ENCODE peak calls at places on chromosomes 11 and 22, in seven cellular contexts. Z is K562, N is GM12891, O is HepG2, A is GM12878, G is H1, W is SK-N-SH. E is an unnamed sample.

GRCh38 chr11:18731949-18732821 is 6.2 kb upstream of the IGSF22 start:
- DNase-seq in Z (peak; percentile 67), N (peak; percentile 62), O (no peak), A (peak; percentile 24), G (no peak), W (peak; percentile 86), E (peak; percentile 56)

GRCh38 chr11:76768091-76769047 is 14.8 kb upstream of the TSKU start:
- DNase-seq in Z (no peak), N (no peak), O (peak; percentile 29), A (no peak), G (no peak), W (no peak), E (no peak)

GRCh38 chr11:10495464-10495786 is 40.4 kb downstream of the AMPD3 start:
- DNase-seq in Z (no peak), N (no peak), O (no peak), A (no peak), G (no peak), W (no peak), E (no peak)

GRCh38 chr11:112776834-112777793 is 184.1 kb upstream of the NCAM1 start:
- DNase-seq in Z (peak; percentile 21), N (no peak), O (no peak), A (no peak), G (no peak), W (peak; percentile 84), E (no peak)

GRCh38 chr11:9461760-9462134 is 935 bp downstream of the ZNF143 start:
- DNase-seq in Z (peak; percentile 34), N (no peak), O (peak; percentile 12), A (no peak), G (no peak), W (peak; percentile 11), E (no peak)

GRCh38 chr11:64118871-64119495 is 46.9 kb downstream of the MACROD1 start:
- DNase-seq in Z (no peak), N (no peak), O (no peak), A (no peak), G (no peak), W (no peak), E (no peak)

GRCh38 chr11:1827095-1827797 is 7.5 kb upstream of the SYT8 start:
- DNase-seq in Z (no peak), N (no peak), O (peak; percentile 70), A (no peak), G (no peak), W (peak; percentile 89), E (no peak)

GRCh38 chr11:133403900-133404299 is 128.4 kb downstream of the OPCML start:
- DNase-seq in Z (peak; percentile 12), N (no peak), O (no peak), A (no peak), G (no peak), W (peak; percentile 26), E (no peak)

GRCh38 chr11:63549411-63549810 is 12.8 kb downstream of the PLAAT4 start:
- DNase-seq in Z (no peak), N (no peak), O (no peak), A (no peak), G (no peak), W (no peak), E (no peak)

GRCh38 chr11:102414559-102414958 is 38.0 kb downstream of the TMEM123 start:
- DNase-seq in Z (no peak), N (no peak), O (no peak), A (no peak), G (no peak), W (no peak), E (no peak)

GRCh38 chr11:119726585-119727522 is 2.1 kb downstream of the NECTIN1 start:
- DNase-seq in Z (no peak), N (no peak), O (no peak), A (no peak), G (no peak), W (no peak), E (no peak)

GRCh38 chr11:107408762-107409200 is 48.8 kb downstream of the CWF19L2 start:
- DNase-seq in Z (no peak), N (no peak), O (peak; percentile 89), A (no peak), G (no peak), W (no peak), E (no peak)

GRCh38 chr11:82832983-82833382 is 67.2 kb downstream of the PRCP start:
- DNase-seq in Z (peak; percentile 47), N (no peak), O (no peak), A (no peak), G (no peak), W (no peak), E (no peak)
- TF ChIP-seq TAF1 in Z (no peak), N (no peak), O (no peak), A (no peak), G (no peak), W (no peak), E (no peak)

DNA sequence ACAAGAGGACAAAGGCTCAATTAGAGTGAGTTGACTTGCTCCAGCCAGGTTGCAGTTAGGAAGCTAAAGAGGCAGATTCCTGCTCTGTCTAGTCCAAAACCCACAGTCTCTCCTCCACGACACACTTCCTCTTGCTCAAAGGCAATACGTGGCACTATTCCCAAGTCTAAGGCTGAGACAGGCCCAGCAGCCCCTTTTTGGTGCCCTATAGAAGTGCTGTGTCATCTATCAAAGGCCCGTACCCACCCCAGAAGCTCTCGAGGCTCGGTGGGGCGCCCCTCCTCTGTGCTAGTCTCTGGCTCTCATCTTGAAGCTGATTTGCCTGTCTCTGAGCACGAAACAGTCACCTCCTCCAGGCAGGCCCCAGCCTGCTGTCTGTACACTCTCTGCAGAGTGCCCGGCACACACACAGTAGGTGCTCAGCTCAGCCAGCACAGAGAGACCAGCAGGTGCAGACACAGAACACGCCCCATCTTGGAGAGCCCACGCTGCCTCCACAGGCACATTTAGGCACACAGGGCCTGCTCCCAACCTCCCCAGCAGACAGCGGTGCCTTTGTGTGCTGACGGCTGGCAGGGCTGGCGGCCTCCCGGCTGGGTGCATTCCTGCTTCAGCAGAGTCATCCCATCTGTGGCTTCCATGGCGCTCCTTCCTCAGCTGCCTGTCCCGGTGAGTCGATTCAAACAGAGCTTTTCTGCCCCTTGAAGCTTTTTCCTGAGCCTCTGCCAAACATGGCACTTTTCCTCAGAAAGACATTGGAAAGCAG is 52.7 kb downstream of the MYH9 start:
- DNase-seq in Z (peak; percentile 30), N (no peak), O (no peak), A (no peak), G (no peak), W (no peak), E (no peak)
- TF ChIP-seq POLR2AphosphoS5 in Z (no peak), N (no peak), O (no peak), A (peak; percentile 38), G (no peak), W (no peak), E (no peak)

DNA sequence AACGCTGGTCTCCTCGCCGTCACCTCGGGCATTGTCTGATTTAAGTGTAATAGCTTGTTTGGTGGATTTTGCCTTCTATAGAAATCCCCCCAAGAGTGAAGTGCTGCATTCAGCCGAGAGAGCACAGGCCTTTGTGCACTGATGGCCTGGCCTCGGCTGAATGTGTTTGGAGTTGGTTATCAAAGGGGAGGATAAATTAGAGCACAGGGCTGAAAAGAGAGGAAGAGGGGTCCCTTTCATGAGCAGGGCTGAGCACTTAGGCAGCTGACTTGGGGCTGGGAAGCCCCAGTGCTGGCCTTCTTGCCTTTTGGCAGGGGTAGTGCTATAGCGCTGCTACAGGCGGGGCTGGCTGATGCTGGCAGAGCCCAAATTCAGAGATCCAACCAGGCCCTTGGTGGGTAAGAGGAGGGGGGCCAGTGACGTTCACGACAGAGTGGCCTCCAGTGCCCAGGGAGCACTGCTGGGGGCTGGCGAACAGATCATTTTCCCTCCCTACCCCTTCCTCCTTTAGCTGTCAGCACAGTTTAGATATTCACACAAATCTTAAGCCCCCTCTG is 161.2 kb upstream of the CADM1 start:
- DNase-seq in Z (no peak), N (no peak), O (no peak), A (no peak), G (no peak), W (no peak), E (no peak)
- TF ChIP-seq TAF1 in Z (no peak), N (no peak), O (no peak), A (no peak), G (no peak), W (no peak), E (no peak)

GRCh38 chr22:31082606-31083376 is 1.7 kb downstream of the SMTN start:
- DNase-seq in Z (peak; percentile 85), N (peak; percentile 36), O (peak; percentile 60), A (no peak), G (no peak), W (peak; percentile 58), E (peak; percentile 11)
- TF ChIP-seq POLR2AphosphoS5 in Z (no peak), N (no peak), O (no peak), A (no peak), G (no peak), W (no peak), E (no peak)

DNA sequence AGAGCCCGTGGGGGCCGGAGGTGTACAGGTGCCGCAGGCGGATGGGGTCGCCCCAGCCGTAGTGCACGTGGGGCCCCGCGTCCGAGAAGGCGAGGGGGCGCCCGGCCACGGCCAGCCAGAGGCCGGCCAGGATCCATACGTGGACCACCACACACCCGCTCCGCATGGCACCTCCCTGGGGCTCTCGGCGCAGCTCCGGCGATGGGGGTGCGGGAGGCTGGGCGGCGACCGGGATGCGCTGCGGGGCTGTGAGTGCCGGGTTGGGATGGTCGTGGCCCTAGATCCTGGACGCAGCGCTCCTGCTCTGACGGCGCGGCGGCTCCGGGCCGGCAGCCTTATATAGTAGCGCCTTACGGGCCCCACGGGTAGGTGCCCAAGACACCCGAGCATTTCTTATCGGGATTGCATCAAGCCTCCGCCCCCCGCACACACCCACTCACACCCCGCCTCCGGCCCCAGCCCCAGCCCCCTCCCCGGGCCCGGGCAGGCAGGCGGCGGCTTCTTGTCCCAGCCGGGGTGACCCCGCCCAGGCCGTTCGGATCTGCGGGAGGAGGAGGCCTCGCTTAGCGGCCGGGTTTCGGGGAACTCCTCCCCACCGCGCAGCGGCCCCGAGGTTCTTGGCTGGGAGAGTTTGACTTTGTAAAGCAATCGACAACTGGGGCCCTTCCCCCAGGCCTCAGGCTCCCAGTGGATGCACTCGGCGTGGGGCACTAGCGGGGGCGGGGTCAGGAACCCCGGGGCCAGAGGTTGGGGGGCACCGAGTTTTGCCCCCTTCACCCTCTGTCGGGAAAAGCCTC is at the start of gene FGF19:
- DNase-seq in Z (no peak), N (no peak), O (no peak), A (no peak), G (no peak), W (peak; percentile 67), E (no peak)
- TF ChIP-seq TAF1 in Z (no peak), N (no peak), O (no peak), A (no peak), G (peak; percentile 5), W (no peak), E (no peak)

GRCh38 chr11:12390687-12391110 is 13.3 kb downstream of the PARVA start:
- DNase-seq in Z (no peak), N (no peak), O (no peak), A (no peak), G (no peak), W (no peak), E (no peak)
- TF ChIP-seq POLR2AphosphoS5 in Z (no peak), N (no peak), O (no peak), A (no peak), G (no peak), W (no peak), E (no peak)

GRCh38 chr22:19892249-19892879 is 37.7 kb upstream of the GNB1L start:
- DNase-seq in Z (peak; percentile 84), N (peak; percentile 68), O (peak; percentile 76), A (no peak), G (no peak), W (peak; percentile 79), E (peak; percentile 41)
- TF ChIP-seq TAF1 in Z (no peak), N (no peak), O (no peak), A (no peak), G (no peak), W (no peak), E (no peak)

GRCh38 chr11:128705124-128705920 is 11.4 kb downstream of the FLI1 start:
- DNase-seq in Z (no peak), N (no peak), O (no peak), A (no peak), G (no peak), W (no peak), E (no peak)
- TF ChIP-seq POLR2AphosphoS5 in Z (no peak), N (no peak), O (no peak), A (no peak), G (no peak), W (no peak), E (no peak)